ENCODE peak calls at places on chromosomes 7 and 10, in four cellular contexts. One of them, this sample, is unnamed.

GRCh38 chr10:49597426-49598163 is 12.5 kb upstream of the SLC18A3 start:
- DNase-seq in psoas muscle: no peak
- DNase-seq in GM06990: no peak
- DNase-seq in CD8-positive, alpha-beta T cell: no peak
- DNase-seq in this sample: no peak

GRCh38 chr7:73809454-73810090 is 21.2 kb upstream of the CLDN4 start:
- DNase-seq in psoas muscle: no peak
- DNase-seq in GM06990: no peak
- DNase-seq in CD8-positive, alpha-beta T cell: no peak
- DNase-seq in this sample: peak; percentile 72

GRCh38 chr10:125035136-125035535 is 93.2 kb downstream of the ZRANB1 start:
- DNase-seq in psoas muscle: no peak
- DNase-seq in GM06990: no peak
- DNase-seq in CD8-positive, alpha-beta T cell: no peak
- DNase-seq in this sample: no peak

GRCh38 chr10:4384254-4384653 is 441.8 kb upstream of the AKR1E2 start:
- DNase-seq in psoas muscle: no peak
- DNase-seq in GM06990: no peak
- DNase-seq in CD8-positive, alpha-beta T cell: no peak
- DNase-seq in this sample: no peak

GRCh38 chr10:97574374-97575100 is 2.0 kb downstream of the ANKRD2 start:
- DNase-seq in psoas muscle: peak; percentile 80
- DNase-seq in GM06990: no peak
- DNase-seq in CD8-positive, alpha-beta T cell: no peak
- DNase-seq in this sample: peak; percentile 94

GRCh38 chr10:86650151-86650550 is 4.2 kb upstream of the OPN4 start:
- DNase-seq in psoas muscle: no peak
- DNase-seq in GM06990: no peak
- DNase-seq in CD8-positive, alpha-beta T cell: no peak
- DNase-seq in this sample: no peak

GRCh38 chr7:151796091-151796870 is 80.6 kb downstream of the PRKAG2 start:
- DNase-seq in psoas muscle: peak; percentile 78
- DNase-seq in GM06990: no peak
- DNase-seq in CD8-positive, alpha-beta T cell: no peak
- DNase-seq in this sample: no peak

GRCh38 chr10:86410542-86411124 is 44.0 kb upstream of the GRID1 start:
- DNase-seq in psoas muscle: no peak
- DNase-seq in GM06990: no peak
- DNase-seq in CD8-positive, alpha-beta T cell: no peak
- DNase-seq in this sample: no peak

GRCh38 chr7:129784783-129785456 is 167.8 kb downstream of the UBE2H start:
- DNase-seq in psoas muscle: no peak
- DNase-seq in GM06990: peak; percentile 51
- DNase-seq in CD8-positive, alpha-beta T cell: no peak
- DNase-seq in this sample: peak; percentile 15

GRCh38 chr10:22230331-22230833 is 12.6 kb upstream of the EBLN1 start:
- DNase-seq in psoas muscle: no peak
- DNase-seq in GM06990: no peak
- DNase-seq in CD8-positive, alpha-beta T cell: peak; percentile 32
- DNase-seq in this sample: peak; percentile 18

GRCh38 chr10:128896183-128896805 is 570.7 kb upstream of the MGMT start:
- DNase-seq in psoas muscle: no peak
- DNase-seq in GM06990: no peak
- DNase-seq in CD8-positive, alpha-beta T cell: no peak
- DNase-seq in this sample: no peak

GRCh38 chr7:80427218-80427617 is 84.6 kb downstream of the GNAT3 start:
- DNase-seq in psoas muscle: no peak
- DNase-seq in GM06990: no peak
- DNase-seq in CD8-positive, alpha-beta T cell: no peak
- DNase-seq in this sample: no peak

GRCh38 chr7:2380461-2380860 is 22.9 kb upstream of the CHST12 start:
- DNase-seq in psoas muscle: no peak
- DNase-seq in GM06990: no peak
- DNase-seq in CD8-positive, alpha-beta T cell: no peak
- DNase-seq in this sample: no peak

GRCh38 chr7:99221866-99222265 is 14.0 kb upstream of the KPNA7 start:
- DNase-seq in psoas muscle: no peak
- DNase-seq in GM06990: no peak
- DNase-seq in CD8-positive, alpha-beta T cell: no peak
- DNase-seq in this sample: no peak

GRCh38 chr7:3294432-3295100 is 6.5 kb upstream of the SDK1 start:
- DNase-seq in psoas muscle: no peak
- DNase-seq in GM06990: no peak
- DNase-seq in CD8-positive, alpha-beta T cell: no peak
- DNase-seq in this sample: no peak

GRCh38 chr7:4561775-4562174 is 120.3 kb upstream of the FOXK1 start:
- DNase-seq in psoas muscle: no peak
- DNase-seq in GM06990: no peak
- DNase-seq in CD8-positive, alpha-beta T cell: no peak
- DNase-seq in this sample: no peak

GRCh38 chr10:118362103-118362502 is 20.0 kb upstream of the FAM204A start:
- DNase-seq in psoas muscle: no peak
- DNase-seq in GM06990: no peak
- DNase-seq in CD8-positive, alpha-beta T cell: no peak
- DNase-seq in this sample: no peak

GRCh38 chr10:96675846-96676245 is 44.5 kb downstream of the PIK3AP1 start:
- DNase-seq in psoas muscle: no peak
- DNase-seq in GM06990: no peak
- DNase-seq in CD8-positive, alpha-beta T cell: no peak
- DNase-seq in this sample: no peak

GRCh38 chr7:130943981-130944380 is 210.0 kb upstream of the KLF14 start:
- DNase-seq in psoas muscle: no peak
- DNase-seq in GM06990: no peak
- DNase-seq in CD8-positive, alpha-beta T cell: no peak
- DNase-seq in this sample: no peak

GRCh38 chr10:5607594-5607993 is 58.8 kb downstream of the ASB13 start:
- DNase-seq in psoas muscle: no peak
- DNase-seq in GM06990: no peak
- DNase-seq in CD8-positive, alpha-beta T cell: no peak
- DNase-seq in this sample: no peak

GRCh38 chr7:118281196-118281595 is 56.7 kb downstream of the ANKRD7 start:
- DNase-seq in psoas muscle: no peak
- DNase-seq in GM06990: no peak
- DNase-seq in CD8-positive, alpha-beta T cell: no peak
- DNase-seq in this sample: no peak
- H3K36me3 ChIP-seq in psoas muscle: no peaks in the 10 kb centered on the region
- H3K36me3 ChIP-seq in GM06990: no peaks in the 10 kb centered on the region
- H3K36me3 ChIP-seq in CD8-positive, alpha-beta T cell: no peaks in the 10 kb centered on the region
- H3K36me3 ChIP-seq in this sample: no peaks in the 10 kb centered on the region

GRCh38 chr10:17474595-17474994 is 20.2 kb upstream of the ST8SIA6 start:
- DNase-seq in psoas muscle: no peak
- DNase-seq in GM06990: no peak
- DNase-seq in CD8-positive, alpha-beta T cell: no peak
- DNase-seq in this sample: no peak
- TF ChIP-seq CTCF in psoas muscle: no peak
- TF ChIP-seq CTCF in GM06990: no peak
- TF ChIP-seq CTCF in CD8-positive, alpha-beta T cell: no peak
- TF ChIP-seq CTCF in this sample: no peak

GRCh38 chr7:762891-763290 is 35.8 kb upstream of the PRKAR1B start:
- DNase-seq in psoas muscle: no peak
- DNase-seq in GM06990: no peak
- DNase-seq in CD8-positive, alpha-beta T cell: no peak
- DNase-seq in this sample: no peak

GRCh38 chr7:759569-759968 is 32.5 kb upstream of the PRKAR1B start:
- DNase-seq in psoas muscle: no peak
- DNase-seq in GM06990: no peak
- DNase-seq in CD8-positive, alpha-beta T cell: no peak
- DNase-seq in this sample: no peak

GRCh38 chr7:761101-761500 is 34.0 kb upstream of the PRKAR1B start:
- DNase-seq in psoas muscle: no peak
- DNase-seq in GM06990: no peak
- DNase-seq in CD8-positive, alpha-beta T cell: no peak
- DNase-seq in this sample: no peak

GRCh38 chr7:760006-760405 is 32.9 kb upstream of the PRKAR1B start:
- DNase-seq in psoas muscle: no peak
- DNase-seq in GM06990: no peak
- DNase-seq in CD8-positive, alpha-beta T cell: no peak
- DNase-seq in this sample: no peak

GRCh38 chr7:761631-762030 is 34.5 kb upstream of the PRKAR1B start:
- DNase-seq in psoas muscle: no peak
- DNase-seq in GM06990: no peak
- DNase-seq in CD8-positive, alpha-beta T cell: no peak
- DNase-seq in this sample: no peak
- H3K36me3 ChIP-seq in psoas muscle: peaks cover 3% of the 10 kb centered on the region
- H3K36me3 ChIP-seq in GM06990: peaks cover 24% of the 10 kb centered on the region
- H3K36me3 ChIP-seq in CD8-positive, alpha-beta T cell: peaks cover 10% of the 10 kb centered on the region
- H3K36me3 ChIP-seq in this sample: peaks cover 59% of the 10 kb centered on the region

GRCh38 chr10:42476101-42476500 is 162.3 kb downstream of the ZNF33B start:
- DNase-seq in psoas muscle: no peak
- DNase-seq in GM06990: no peak
- DNase-seq in CD8-positive, alpha-beta T cell: no peak
- DNase-seq in this sample: no peak

GRCh38 chr10:42477170-42477569 is 161.2 kb downstream of the ZNF33B start:
- DNase-seq in psoas muscle: no peak
- DNase-seq in GM06990: no peak
- DNase-seq in CD8-positive, alpha-beta T cell: no peak
- DNase-seq in this sample: no peak

GRCh38 chr10:42479057-42479456 is 159.3 kb downstream of the ZNF33B start:
- DNase-seq in psoas muscle: no peak
- DNase-seq in GM06990: no peak
- DNase-seq in CD8-positive, alpha-beta T cell: no peak
- DNase-seq in this sample: no peak

DNA sequence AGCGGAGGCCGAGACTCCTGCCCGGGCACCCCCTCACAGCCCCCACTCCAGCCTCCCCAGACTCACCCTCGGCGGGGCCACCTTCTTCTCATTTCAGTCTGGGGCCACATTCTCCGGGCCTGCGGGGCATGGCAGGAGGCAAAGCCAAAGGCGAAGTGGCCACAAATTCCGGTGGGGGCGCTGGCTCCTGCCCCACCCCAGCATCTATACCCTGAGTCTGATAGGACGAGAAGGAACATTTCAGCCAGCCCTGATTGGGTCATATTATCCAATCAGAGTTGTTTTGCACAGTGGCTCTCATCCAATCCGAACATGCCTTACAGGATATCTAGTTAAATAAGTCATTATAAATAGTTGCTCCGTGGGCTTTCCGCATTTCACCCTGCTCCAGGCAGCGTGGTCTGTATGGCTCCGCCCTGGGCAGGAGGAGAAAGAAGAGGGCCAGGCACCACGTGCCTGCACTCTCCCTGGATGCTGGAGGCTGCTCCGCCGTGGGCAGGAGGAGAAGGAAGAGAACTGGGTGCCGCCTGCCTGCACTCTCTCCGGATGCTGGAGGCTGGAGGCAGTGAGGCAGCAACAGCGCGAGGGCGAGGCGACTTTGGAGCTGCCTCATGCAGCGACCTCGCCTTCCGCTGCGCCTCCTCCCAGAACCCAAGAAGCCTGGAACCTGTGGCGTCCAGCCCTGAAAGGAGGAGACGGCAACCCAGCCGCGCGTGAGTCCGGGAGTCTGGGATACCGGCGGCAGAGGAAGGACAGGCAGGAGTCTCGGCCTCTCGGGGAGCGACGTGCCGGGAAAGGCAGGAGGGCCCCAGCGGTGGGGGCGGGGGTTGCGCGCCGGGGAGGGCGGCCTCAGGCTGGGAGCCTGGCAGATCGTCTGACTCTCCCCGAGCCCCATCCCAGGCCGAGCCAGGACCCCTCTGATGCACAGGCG is 162.9 kb downstream of the ZNF33B start:
- DNase-seq in psoas muscle: peak; percentile 14
- DNase-seq in GM06990: no peak
- DNase-seq in CD8-positive, alpha-beta T cell: no peak
- DNase-seq in this sample: no peak
- TF ChIP-seq CTCF in psoas muscle: no peak
- TF ChIP-seq CTCF in GM06990: no peak
- TF ChIP-seq CTCF in CD8-positive, alpha-beta T cell: no peak
- TF ChIP-seq CTCF in this sample: no peak

This sample was measured in thyroid gland.